ENCODE peak calls at places on chromosomes 2 and 18, in seven cellular contexts. One of them, this sample, is unnamed.

GRCh38 chr2:45458909-45459563 is 152.0 kb downstream of the SRBD1 start:
- DNase-seq in epithelial cell of esophagus: peak; percentile 87
- DNase-seq in lung microvascular endothelial cell: peak; percentile 70
- DNase-seq in choroid plexus epithelial cell: peak; percentile 73
- DNase-seq in GM23338: peak; percentile 50
- DNase-seq in mucosa of descending colon: peak; percentile 52
- DNase-seq in head of caudate nucleus: no peak
- DNase-seq in this sample: peak; percentile 86

GRCh38 chr2:888211-888801 is 62.3 kb upstream of the SNTG2 start:
- DNase-seq in epithelial cell of esophagus: no peak
- DNase-seq in lung microvascular endothelial cell: no peak
- DNase-seq in choroid plexus epithelial cell: no peak
- DNase-seq in GM23338: no peak
- DNase-seq in mucosa of descending colon: no peak
- DNase-seq in head of caudate nucleus: no peak
- DNase-seq in this sample: no peak

GRCh38 chr18:61901334-61901986 is 8.7 kb upstream of the RNF152 start:
- DNase-seq in epithelial cell of esophagus: peak; percentile 69
- DNase-seq in lung microvascular endothelial cell: peak; percentile 67
- DNase-seq in choroid plexus epithelial cell: peak; percentile 77
- DNase-seq in GM23338: peak; percentile 91
- DNase-seq in mucosa of descending colon: peak; percentile 67
- DNase-seq in head of caudate nucleus: peak; percentile 19
- DNase-seq in this sample: peak; percentile 71

GRCh38 chr2:31296641-31297287 is 62.8 kb downstream of the EHD3 start:
- DNase-seq in epithelial cell of esophagus: no peak
- DNase-seq in lung microvascular endothelial cell: peak; percentile 57
- DNase-seq in choroid plexus epithelial cell: peak; percentile 63
- DNase-seq in GM23338: no peak
- DNase-seq in mucosa of descending colon: no peak
- DNase-seq in head of caudate nucleus: no peak
- DNase-seq in this sample: no peak

GRCh38 chr18:10386956-10387355 is 67.5 kb upstream of the APCDD1 start:
- DNase-seq in epithelial cell of esophagus: no peak
- DNase-seq in lung microvascular endothelial cell: no peak
- DNase-seq in choroid plexus epithelial cell: no peak
- DNase-seq in GM23338: no peak
- DNase-seq in mucosa of descending colon: no peak
- DNase-seq in head of caudate nucleus: no peak
- DNase-seq in this sample: no peak

GRCh38 chr18:10299686-10300085 is 154.7 kb upstream of the APCDD1 start:
- DNase-seq in epithelial cell of esophagus: no peak
- DNase-seq in lung microvascular endothelial cell: no peak
- DNase-seq in choroid plexus epithelial cell: peak; percentile 52
- DNase-seq in GM23338: no peak
- DNase-seq in mucosa of descending colon: no peak
- DNase-seq in head of caudate nucleus: no peak
- DNase-seq in this sample: no peak

GRCh38 chr2:61135510-61135909 is 26.5 kb upstream of the C2orf74 start:
- DNase-seq in epithelial cell of esophagus: peak; percentile 22
- DNase-seq in lung microvascular endothelial cell: peak; percentile 46
- DNase-seq in choroid plexus epithelial cell: peak; percentile 85
- DNase-seq in GM23338: peak; percentile 6
- DNase-seq in mucosa of descending colon: peak; percentile 20
- DNase-seq in head of caudate nucleus: peak; percentile 26
- DNase-seq in this sample: peak; percentile 33

GRCh38 chr18:12255626-12256026 is 1.5 kb downstream of the CIDEA start:
- DNase-seq in epithelial cell of esophagus: peak; percentile 93
- DNase-seq in lung microvascular endothelial cell: peak; percentile 20
- DNase-seq in choroid plexus epithelial cell: no peak
- DNase-seq in GM23338: peak; percentile 17
- DNase-seq in mucosa of descending colon: no peak
- DNase-seq in head of caudate nucleus: peak; percentile 59
- DNase-seq in this sample: peak; percentile 90

GRCh38 chr2:233764264-233764663 is 4.2 kb downstream of the UGT1A1 start:
- DNase-seq in epithelial cell of esophagus: peak; percentile 32
- DNase-seq in lung microvascular endothelial cell: peak; percentile 7
- DNase-seq in choroid plexus epithelial cell: peak; percentile 67
- DNase-seq in GM23338: no peak
- DNase-seq in mucosa of descending colon: peak; percentile 17
- DNase-seq in head of caudate nucleus: no peak
- DNase-seq in this sample: peak; percentile 68

GRCh38 chr2:193867454-193867853 is 1672.7 kb upstream of the TMEFF2 start:
- DNase-seq in epithelial cell of esophagus: no peak
- DNase-seq in lung microvascular endothelial cell: no peak
- DNase-seq in choroid plexus epithelial cell: no peak
- DNase-seq in GM23338: no peak
- DNase-seq in mucosa of descending colon: no peak
- DNase-seq in head of caudate nucleus: no peak
- DNase-seq in this sample: no peak